ENCODE peak calls at places on chromosomes 6 and 20, in eight cellular contexts. One of them, this sample, is unnamed.

GRCh38 chr20:58616411-58616810 is 34.7 kb upstream of the STX16 start:
- DNase-seq in brain microvascular endothelial cell: no peak
- DNase-seq in pancreas: no peak
- DNase-seq in suprapubic skin: no peak
- DNase-seq in fibroblast of lung: no peak
- DNase-seq in heart left ventricle: no peak
- DNase-seq in H7: no peak
- DNase-seq in PC-3: no peak
- DNase-seq in this sample: no peak

GRCh38 chr20:7984192-7984591 is 35.4 kb downstream of the TMX4 start:
- DNase-seq in brain microvascular endothelial cell: no peak
- DNase-seq in heart left ventricle: no peak
- DNase-seq in PC-3: no peak
- DNase-seq in pancreas: no peak
- DNase-seq in suprapubic skin: no peak
- DNase-seq in H7: peak; percentile 46
- DNase-seq in fibroblast of lung: no peak
- DNase-seq in this sample: no peak

GRCh38 chr20:2757969-2758368 is 42.5 kb downstream of the CPXM1 start:
- DNase-seq in PC-3: no peak
- DNase-seq in suprapubic skin: peak; percentile 24
- DNase-seq in fibroblast of lung: no peak
- DNase-seq in H7: no peak
- DNase-seq in heart left ventricle: no peak
- DNase-seq in brain microvascular endothelial cell: no peak
- DNase-seq in pancreas: no peak
- DNase-seq in this sample: no peak

GRCh38 chr6:44133003-44133931 is 5.9 kb downstream of the TMEM63B start:
- DNase-seq in brain microvascular endothelial cell: no peak
- DNase-seq in fibroblast of lung: peak; percentile 39
- DNase-seq in heart left ventricle: peak; percentile 48
- DNase-seq in H7: peak; percentile 84
- DNase-seq in PC-3: peak; percentile 60
- DNase-seq in suprapubic skin: no peak
- DNase-seq in pancreas: no peak
- DNase-seq in this sample: peak; percentile 61

GRCh38 chr6:139881251-139881650 is 506.8 kb upstream of the CITED2 start:
- DNase-seq in PC-3: no peak
- DNase-seq in heart left ventricle: no peak
- DNase-seq in pancreas: no peak
- DNase-seq in suprapubic skin: no peak
- DNase-seq in brain microvascular endothelial cell: no peak
- DNase-seq in fibroblast of lung: no peak
- DNase-seq in H7: no peak
- DNase-seq in this sample: no peak

GRCh38 chr6:106470811-106471210 is 110.3 kb downstream of the CRYBG1 start:
- DNase-seq in fibroblast of lung: no peak
- DNase-seq in PC-3: no peak
- DNase-seq in pancreas: no peak
- DNase-seq in H7: no peak
- DNase-seq in heart left ventricle: no peak
- DNase-seq in brain microvascular endothelial cell: no peak
- DNase-seq in suprapubic skin: no peak
- DNase-seq in this sample: no peak

GRCh38 chr6:63706630-63707029 is 71.0 kb downstream of the PHF3 start:
- DNase-seq in H7: no peak
- DNase-seq in fibroblast of lung: no peak
- DNase-seq in PC-3: no peak
- DNase-seq in brain microvascular endothelial cell: no peak
- DNase-seq in pancreas: no peak
- DNase-seq in suprapubic skin: no peak
- DNase-seq in heart left ventricle: no peak
- DNase-seq in this sample: no peak

GRCh38 chr20:22312744-22313346 is 271.5 kb downstream of the FOXA2 start:
- DNase-seq in H7: peak; percentile 45
- DNase-seq in pancreas: no peak
- DNase-seq in fibroblast of lung: peak; percentile 40
- DNase-seq in heart left ventricle: no peak
- DNase-seq in suprapubic skin: no peak
- DNase-seq in PC-3: peak; percentile 66
- DNase-seq in brain microvascular endothelial cell: peak; percentile 22
- DNase-seq in this sample: no peak

GRCh38 chr20:49557449-49557848 is 10.5 kb downstream of the PTGIS start:
- DNase-seq in PC-3: no peak
- DNase-seq in heart left ventricle: no peak
- DNase-seq in H7: no peak
- DNase-seq in fibroblast of lung: no peak
- DNase-seq in brain microvascular endothelial cell: no peak
- DNase-seq in pancreas: no peak
- DNase-seq in suprapubic skin: no peak
- DNase-seq in this sample: no peak

GRCh38 chr6:154408906-154409500 is 52.4 kb upstream of the IPCEF1 start:
- DNase-seq in H7: no peak
- DNase-seq in PC-3: peak; percentile 55
- DNase-seq in suprapubic skin: no peak
- DNase-seq in brain microvascular endothelial cell: peak; percentile 62
- DNase-seq in fibroblast of lung: peak; percentile 75
- DNase-seq in pancreas: no peak
- DNase-seq in heart left ventricle: peak; percentile 25
- DNase-seq in this sample: no peak

GRCh38 chr6:81331526-81331925 is 421.0 kb downstream of the TENT5A start:
- DNase-seq in heart left ventricle: no peak
- DNase-seq in PC-3: peak; percentile 18
- DNase-seq in fibroblast of lung: no peak
- DNase-seq in suprapubic skin: no peak
- DNase-seq in brain microvascular endothelial cell: peak; percentile 8
- DNase-seq in pancreas: no peak
- DNase-seq in H7: no peak
- DNase-seq in this sample: no peak

GRCh38 chr20:48544402-48545333 is 283.1 kb downstream of the PREX1 start:
- DNase-seq in pancreas: no peak
- DNase-seq in brain microvascular endothelial cell: no peak
- DNase-seq in suprapubic skin: no peak
- DNase-seq in heart left ventricle: no peak
- DNase-seq in H7: peak; percentile 47
- DNase-seq in fibroblast of lung: no peak
- DNase-seq in PC-3: peak; percentile 8
- DNase-seq in this sample: peak; percentile 15

GRCh38 chr20:41166201-41167117 is 29.1 kb downstream of the PLCG1 start:
- DNase-seq in pancreas: no peak
- DNase-seq in brain microvascular endothelial cell: no peak
- DNase-seq in heart left ventricle: no peak
- DNase-seq in H7: no peak
- DNase-seq in fibroblast of lung: no peak
- DNase-seq in suprapubic skin: no peak
- DNase-seq in PC-3: no peak
- DNase-seq in this sample: no peak

GRCh38 chr6:141587482-141588266 is 545.1 kb upstream of the GJE1 start:
- DNase-seq in brain microvascular endothelial cell: peak; percentile 47
- DNase-seq in pancreas: no peak
- DNase-seq in PC-3: no peak
- DNase-seq in suprapubic skin: no peak
- DNase-seq in heart left ventricle: no peak
- DNase-seq in H7: no peak
- DNase-seq in fibroblast of lung: peak; percentile 15
- DNase-seq in this sample: peak; percentile 37

GRCh38 chr6:134678436-134678889 is 271.4 kb downstream of the ALDH8A1 start:
- DNase-seq in pancreas: peak; percentile 39
- DNase-seq in fibroblast of lung: peak; percentile 84
- DNase-seq in suprapubic skin: no peak
- DNase-seq in brain microvascular endothelial cell: peak; percentile 69
- DNase-seq in H7: no peak
- DNase-seq in PC-3: no peak
- DNase-seq in heart left ventricle: peak; percentile 58
- DNase-seq in this sample: no peak

GRCh38 chr20:4217349-4217761 is 202.0 kb upstream of the RNF24 start:
- DNase-seq in brain microvascular endothelial cell: no peak
- DNase-seq in H7: peak; percentile 61
- DNase-seq in suprapubic skin: no peak
- DNase-seq in heart left ventricle: peak; percentile 32
- DNase-seq in PC-3: peak; percentile 56
- DNase-seq in pancreas: no peak
- DNase-seq in fibroblast of lung: no peak
- DNase-seq in this sample: peak; percentile 44

GRCh38 chr6:141562181-141562800 is 570.4 kb upstream of the GJE1 start:
- DNase-seq in suprapubic skin: no peak
- DNase-seq in PC-3: peak; percentile 49
- DNase-seq in heart left ventricle: peak; percentile 19
- DNase-seq in fibroblast of lung: peak; percentile 18
- DNase-seq in H7: peak; percentile 28
- DNase-seq in pancreas: no peak
- DNase-seq in brain microvascular endothelial cell: peak; percentile 5
- DNase-seq in this sample: no peak

GRCh38 chr20:55173601-55174000 is 698.2 kb downstream of the DOK5 start:
- DNase-seq in brain microvascular endothelial cell: no peak
- DNase-seq in PC-3: no peak
- DNase-seq in heart left ventricle: no peak
- DNase-seq in pancreas: no peak
- DNase-seq in suprapubic skin: no peak
- DNase-seq in H7: no peak
- DNase-seq in fibroblast of lung: no peak
- DNase-seq in this sample: no peak

GRCh38 chr6:17867880-17868279 is 119.6 kb downstream of the KIF13A start:
- DNase-seq in pancreas: no peak
- DNase-seq in H7: no peak
- DNase-seq in heart left ventricle: no peak
- DNase-seq in fibroblast of lung: peak; percentile 73
- DNase-seq in suprapubic skin: no peak
- DNase-seq in brain microvascular endothelial cell: peak; percentile 68
- DNase-seq in PC-3: peak; percentile 62
- DNase-seq in this sample: peak; percentile 24

GRCh38 chr20:56273491-56273890 is 25.0 kb downstream of the MC3R start:
- DNase-seq in heart left ventricle: no peak
- DNase-seq in pancreas: no peak
- DNase-seq in fibroblast of lung: no peak
- DNase-seq in PC-3: no peak
- DNase-seq in brain microvascular endothelial cell: no peak
- DNase-seq in suprapubic skin: no peak
- DNase-seq in H7: no peak
- DNase-seq in this sample: no peak

GRCh38 chr20:63056236-63057132 is 49.7 kb upstream of the BHLHE23 start:
- DNase-seq in pancreas: no peak
- DNase-seq in PC-3: peak; percentile 20
- DNase-seq in brain microvascular endothelial cell: no peak
- DNase-seq in suprapubic skin: peak; percentile 75
- DNase-seq in heart left ventricle: no peak
- DNase-seq in H7: peak; percentile 98
- DNase-seq in fibroblast of lung: no peak
- DNase-seq in this sample: no peak

GRCh38 chr6:106347219-106347618 is 13.3 kb upstream of the CRYBG1 start:
- DNase-seq in PC-3: no peak
- DNase-seq in brain microvascular endothelial cell: no peak
- DNase-seq in pancreas: no peak
- DNase-seq in heart left ventricle: no peak
- DNase-seq in suprapubic skin: no peak
- DNase-seq in fibroblast of lung: no peak
- DNase-seq in H7: no peak
- DNase-seq in this sample: no peak

GRCh38 chr20:30912006-30912660 is 345.3 kb upstream of the DEFB115 start:
- DNase-seq in heart left ventricle: no peak
- DNase-seq in fibroblast of lung: no peak
- DNase-seq in PC-3: no peak
- DNase-seq in H7: peak; percentile 61
- DNase-seq in brain microvascular endothelial cell: no peak
- DNase-seq in suprapubic skin: no peak
- DNase-seq in pancreas: no peak
- DNase-seq in this sample: no peak

GRCh38 chr20:32078777-32079176 is 26.7 kb downstream of the HCK start:
- DNase-seq in brain microvascular endothelial cell: no peak
- DNase-seq in H7: no peak
- DNase-seq in PC-3: no peak
- DNase-seq in heart left ventricle: no peak
- DNase-seq in suprapubic skin: no peak
- DNase-seq in fibroblast of lung: no peak
- DNase-seq in pancreas: no peak
- DNase-seq in this sample: no peak
- H3K27me3 ChIP-seq in brain microvascular endothelial cell: peaks cover 3% of the 10 kb centered on the region
- H3K27me3 ChIP-seq in H7: no peaks in the 10 kb centered on the region
- H3K27me3 ChIP-seq in PC-3: peaks cover 45% of the 10 kb centered on the region
- H3K27me3 ChIP-seq in heart left ventricle: no peaks in the 10 kb centered on the region
- H3K27me3 ChIP-seq in suprapubic skin: peaks cover 7% of the 10 kb centered on the region
- H3K27me3 ChIP-seq in fibroblast of lung: peaks cover 13% of the 10 kb centered on the region
- H3K27me3 ChIP-seq in pancreas: no peaks in the 10 kb centered on the region
- H3K27me3 ChIP-seq in this sample: peaks cover 52% of the 10 kb centered on the region

GRCh38 chr6:55875420-55875819 is at the start of gene BMP5:
- DNase-seq in PC-3: no peak
- DNase-seq in brain microvascular endothelial cell: no peak
- DNase-seq in pancreas: no peak
- DNase-seq in H7: peak; percentile 7
- DNase-seq in suprapubic skin: no peak
- DNase-seq in heart left ventricle: no peak
- DNase-seq in fibroblast of lung: peak; percentile 53
- DNase-seq in this sample: no peak
- H3K4me3 ChIP-seq in PC-3: no peak within 1 kb of the TSS
- H3K4me3 ChIP-seq in brain microvascular endothelial cell: no peak within 1 kb of the TSS
- H3K4me3 ChIP-seq in pancreas: no peak within 1 kb of the TSS
- H3K4me3 ChIP-seq in H7: no peak within 1 kb of the TSS
- H3K4me3 ChIP-seq in suprapubic skin: no peak within 1 kb of the TSS
- H3K4me3 ChIP-seq in heart left ventricle: peak within 1 kb of the TSS; percentile 6
- H3K4me3 ChIP-seq in fibroblast of lung: no peak within 1 kb of the TSS
- H3K4me3 ChIP-seq in this sample: no peak within 1 kb of the TSS

DNA sequence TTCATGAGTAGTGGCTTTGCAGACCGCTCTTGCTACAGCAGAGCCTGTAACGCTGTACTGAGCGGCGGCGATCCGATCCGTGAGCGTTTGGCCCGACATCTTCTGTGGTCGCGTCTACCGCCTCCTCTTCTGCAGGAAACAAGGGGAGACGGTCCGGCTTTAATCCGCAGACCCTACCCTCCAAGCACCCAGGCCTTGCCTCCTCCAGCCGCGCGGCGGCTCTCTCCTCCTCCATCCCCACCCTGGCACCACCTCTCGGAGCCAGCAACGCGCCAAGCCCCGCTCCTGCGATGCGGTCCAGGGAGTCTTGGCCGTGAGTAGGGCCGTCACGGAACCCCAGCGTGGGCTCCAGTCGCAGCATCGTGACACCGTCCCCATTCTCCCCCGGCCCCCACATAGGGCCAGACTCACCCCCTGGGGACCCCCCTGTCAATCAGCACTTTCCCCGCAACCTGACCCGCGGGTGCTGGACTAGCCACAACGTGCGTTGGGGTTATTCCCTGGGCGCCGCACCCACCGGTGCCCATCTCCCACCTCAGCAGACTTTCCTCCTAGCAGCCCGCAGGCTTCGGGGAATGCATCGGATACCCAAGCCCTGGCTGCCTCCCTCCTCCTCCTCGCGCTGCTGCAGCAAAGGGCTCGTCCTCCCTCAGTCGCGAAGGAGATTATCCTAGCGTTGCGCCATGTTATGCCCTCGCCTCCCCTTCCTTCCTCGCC is 914 bp downstream of the SNAP91 start:
- DNase-seq in PC-3: no peak
- DNase-seq in suprapubic skin: no peak
- DNase-seq in fibroblast of lung: peak; percentile 11
- DNase-seq in pancreas: no peak
- DNase-seq in heart left ventricle: no peak
- DNase-seq in brain microvascular endothelial cell: no peak
- DNase-seq in H7: peak; percentile 69
- DNase-seq in this sample: no peak
- H3K27me3 ChIP-seq in PC-3: peaks cover 61% of the 10 kb centered on the region
- H3K27me3 ChIP-seq in suprapubic skin: peaks cover 54% of the 10 kb centered on the region
- H3K27me3 ChIP-seq in fibroblast of lung: peaks cover 19% of the 10 kb centered on the region
- H3K27me3 ChIP-seq in pancreas: peaks cover 13% of the 10 kb centered on the region
- H3K27me3 ChIP-seq in heart left ventricle: peaks cover 51% of the 10 kb centered on the region
- H3K27me3 ChIP-seq in brain microvascular endothelial cell: peaks cover 36% of the 10 kb centered on the region
- H3K27me3 ChIP-seq in H7: peaks cover 50% of the 10 kb centered on the region
- H3K27me3 ChIP-seq in this sample: no peaks in the 10 kb centered on the region

GRCh38 chr20:25077610-25078169 is 4.3 kb downstream of the VSX1 start:
- DNase-seq in suprapubic skin: no peak
- DNase-seq in H7: no peak
- DNase-seq in brain microvascular endothelial cell: no peak
- DNase-seq in PC-3: no peak
- DNase-seq in heart left ventricle: no peak
- DNase-seq in pancreas: no peak
- DNase-seq in fibroblast of lung: no peak
- DNase-seq in this sample: peak; percentile 45
- H3K4me3 ChIP-seq in suprapubic skin: peak overlapping the region; percentile 21
- H3K4me3 ChIP-seq in H7: peak overlapping the region; percentile 12
- H3K4me3 ChIP-seq in brain microvascular endothelial cell: peak overlapping the region; percentile 12
- H3K4me3 ChIP-seq in PC-3: peak overlapping the region; percentile 45
- H3K4me3 ChIP-seq in heart left ventricle: no peak overlapping the region
- H3K4me3 ChIP-seq in pancreas: peak overlapping the region; percentile 21
- H3K4me3 ChIP-seq in fibroblast of lung: peak overlapping the region; percentile 17
- H3K4me3 ChIP-seq in this sample: peak overlapping the region; percentile 54

This sample was measured in PC-9.